ENCODE peak calls at places on chromosomes 2 and 18, in ten cellular contexts. C is progenitor cell of endocrine pancreas; Z is smooth muscle cell of the brain vasculature; W is amniotic stem cell; M is NCI-H2081; R is stimulated activated CD4-positive, alpha-beta T cell treated with anti-CD3 and anti-CD28 coated beads, Interleukin-1b, Interleukin-23, amount 100 ng/mL, for 1 hour; E is stimulated activated CD8-positive, alpha-beta memory T cell treated with anti-CD3 and anti-CD28 coated beads, Interleukin-15, amount 100 ng/mL, for 48 hours; D is NCI-H510A treated with DMSO at 0.1 percent for 48 hours; B is esophagus squamous epithelium; K is lower leg skin. O is an unnamed sample.

GRCh38 chr2:221779614-221780067 is 207.5 kb upstream of the EPHA4 start:
- DNase-seq in R (no peak), D (no peak), K (no peak), M (no peak), Z (no peak), B (no peak), E (no peak), C (no peak), W (no peak), O (no peak)

GRCh38 chr18:37438417-37439180 is 127.0 kb downstream of the CELF4 start:
- DNase-seq in Z (no peak), K (no peak), W (no peak), C (no peak), E (no peak), M (no peak), D (no peak), R (no peak), B (no peak), O (no peak)

GRCh38 chr2:235492850-235493344 is 946 bp upstream of the AGAP1 start:
- DNase-seq in W (no peak), Z (no peak), E (no peak), M (no peak), R (no peak), B (no peak), C (no peak), K (no peak), D (no peak), O (no peak)

GRCh38 chr2:203225423-203226039 is 13.3 kb upstream of the CYP20A1 start:
- DNase-seq in B (no peak), Z (no peak), K (no peak), C (no peak), W (no peak), M (no peak), R (no peak), D (peak; percentile 21), E (no peak), O (no peak)

GRCh38 chr2:131010566-131010965 is 82.7 kb downstream of the FAM168B start:
- DNase-seq in K (no peak), C (no peak), E (no peak), W (no peak), Z (no peak), R (no peak), M (no peak), D (no peak), B (no peak), O (no peak)

GRCh38 chr18:32469190-32469611 is 1.5 kb downstream of the GAREM1 start:
- DNase-seq in Z (no peak), W (peak; percentile 6), C (no peak), E (no peak), M (peak; percentile 14), R (no peak), B (no peak), D (peak; percentile 80), K (no peak), O (no peak)

GRCh38 chr2:159605441-159606178 is 10.7 kb downstream of the BAZ2B start:
- DNase-seq in B (no peak), Z (no peak), K (no peak), C (no peak), W (no peak), D (no peak), M (no peak), R (no peak), E (no peak), O (no peak)

GRCh38 chr2:134367915-134368911 is 114.3 kb downstream of the MGAT5 start:
- DNase-seq in M (no peak), Z (no peak), R (no peak), K (no peak), C (no peak), D (peak; percentile 40), E (no peak), B (no peak), W (no peak), O (no peak)

GRCh38 chr2:7012141-7012809 is 95.1 kb downstream of the RNF144A start:
- DNase-seq in K (no peak), B (no peak), M (no peak), W (no peak), D (peak; percentile 86), Z (no peak), E (no peak), R (no peak), C (no peak), O (no peak)

GRCh38 chr2:24301599-24301998 is 58.7 kb downstream of the ITSN2 start:
- DNase-seq in M (no peak), B (no peak), D (no peak), R (no peak), W (no peak), K (no peak), C (no peak), Z (no peak), E (no peak), O (no peak)

GRCh38 chr18:9863282-9863681 is 22.5 kb upstream of the TXNDC2 start:
- DNase-seq in B (no peak), K (no peak), R (no peak), Z (no peak), E (no peak), M (no peak), D (no peak), C (no peak), W (no peak), O (no peak)

GRCh38 chr2:50513724-50514123 is 518.2 kb downstream of the NRXN1 start:
- DNase-seq in B (no peak), W (no peak), E (no peak), R (no peak), D (peak; percentile 12), C (no peak), Z (no peak), K (no peak), M (no peak), O (no peak)

GRCh38 chr2:55093381-55093780 is 43.1 kb upstream of the RTN4 start:
- DNase-seq in B (no peak), Z (no peak), D (no peak), C (no peak), M (no peak), R (no peak), W (no peak), E (no peak), K (no peak), O (no peak)

GRCh38 chr2:11873766-11874165 is 127.3 kb downstream of the LPIN1 start:
- DNase-seq in K (no peak), E (no peak), M (no peak), B (no peak), C (no peak), R (no peak), D (no peak), Z (no peak), W (no peak), O (no peak)

GRCh38 chr2:46325178-46325928 is 28.1 kb downstream of the EPAS1 start:
- DNase-seq in M (no peak), R (no peak), C (no peak), B (no peak), W (no peak), D (no peak), K (no peak), Z (no peak), E (no peak), O (no peak)

GRCh38 chr2:181152701-181153100 is 172.3 kb downstream of the UBE2E3 start:
- DNase-seq in M (no peak), B (no peak), R (no peak), Z (no peak), D (no peak), W (no peak), K (no peak), E (no peak), C (no peak), O (no peak)

GRCh38 chr2:104408266-104408665 is 445.6 kb upstream of the POU3F3 start:
- DNase-seq in C (no peak), Z (no peak), R (no peak), M (no peak), B (no peak), W (no peak), K (no peak), D (no peak), E (no peak), O (no peak)

GRCh38 chr2:70440621-70441020 is 113.0 kb downstream of the TGFA start:
- DNase-seq in D (no peak), K (no peak), E (no peak), R (no peak), B (no peak), C (no peak), Z (no peak), W (no peak), M (no peak), O (no peak)

GRCh38 chr18:12990662-12990976 is 543 bp upstream of the CEP192 start:
- DNase-seq in R (no peak), K (no peak), B (no peak), M (no peak), E (no peak), Z (no peak), C (no peak), D (peak; percentile 52), W (no peak), O (no peak)

GRCh38 chr18:56148373-56148772 is 490.0 kb downstream of the TXNL1 start:
- DNase-seq in W (no peak), C (no peak), Z (no peak), R (no peak), M (no peak), B (no peak), K (no peak), D (no peak), E (no peak), O (no peak)

GRCh38 chr18:37551249-37551648 is 14.3 kb downstream of the CELF4 start:
- DNase-seq in E (no peak), B (no peak), K (no peak), W (no peak), M (no peak), Z (no peak), C (no peak), R (no peak), D (no peak), O (no peak)

GRCh38 chr2:148704247-148704646 is 59.7 kb downstream of the EPC2 start:
- DNase-seq in C (no peak), R (no peak), W (no peak), E (no peak), K (no peak), M (no peak), B (no peak), D (no peak), Z (no peak), O (no peak)

GRCh38 chr2:80547344-80547743 is 242.8 kb upstream of the LRRTM1 start:
- DNase-seq in D (no peak), R (no peak), E (no peak), W (no peak), B (no peak), Z (no peak), C (no peak), M (no peak), K (no peak), O (no peak)

GRCh38 chr2:74001121-74001520 is 16.4 kb downstream of the TET3 start:
- DNase-seq in W (no peak), K (no peak), Z (no peak), C (no peak), D (no peak), M (no peak), B (no peak), E (no peak), R (no peak), O (no peak)

GRCh38 chr2:140117371-140117770 is 1337.2 kb upstream of the NXPH2 start:
- DNase-seq in R (no peak), D (no peak), C (no peak), B (no peak), M (no peak), Z (no peak), W (no peak), K (no peak), E (no peak), O (no peak)

GRCh38 chr18:36114251-36114650 is 14.9 kb downstream of the SLC39A6 start:
- DNase-seq in E (no peak), B (no peak), M (no peak), Z (no peak), R (no peak), K (no peak), D (no peak), W (no peak), C (no peak), O (no peak)

GRCh38 chr2:10234409-10235094 is 68.2 kb upstream of the HPCAL1 start:
- DNase-seq in Z (no peak), M (no peak), D (no peak), K (no peak), R (no peak), B (no peak), C (no peak), W (no peak), E (no peak), O (no peak)

GRCh38 chr18:58080516-58080915 is 36.5 kb downstream of the NEDD4L start:
- DNase-seq in K (peak; percentile 45), B (no peak), M (no peak), C (no peak), D (no peak), Z (no peak), E (no peak), R (no peak), W (no peak), O (no peak)

O was measured in NK-92 treated with Interleukin-12 subunit alpha and Interleukin-12 subunit beta, amount 100 ng/mL, for 24 hours.